ENCODE peak calls at places on chromosomes 3 and 15, in four cellular contexts. B, H, C and G are unnamed samples.

GRCh38 chr3:42526616-42527367 is 24.3 kb downstream of the VIPR1 start:
- DNase-seq in B (no peak), H (no peak), C (no peak), G (no peak)

GRCh38 chr15:39501366-39501765 is 79.5 kb upstream of the THBS1 start:
- DNase-seq in B (no peak), H (no peak), C (no peak), G (no peak)

GRCh38 chr15:70762469-70763119 is 764 bp downstream of the UACA start:
- DNase-seq in B (peak; percentile 38), H (peak; percentile 54), C (peak; percentile 50), G (no peak)

GRCh38 chr3:133833267-133833666 is 27.7 kb downstream of the SRPRB start:
- DNase-seq in B (no peak), H (no peak), C (no peak), G (no peak)

GRCh38 chr3:12730511-12731234 is 28.4 kb downstream of the TMEM40 start:
- DNase-seq in B (no peak), H (no peak), C (no peak), G (no peak)

GRCh38 chr15:81080946-81081345 is 53.1 kb upstream of the CFAP161 start:
- DNase-seq in B (no peak), H (no peak), C (no peak), G (no peak)

GRCh38 chr3:140910860-140911259 is 30.8 kb upstream of the SLC25A36 start:
- DNase-seq in B (peak; percentile 43), H (no peak), C (no peak), G (no peak)

GRCh38 chr3:33025648-33026178 is 71.2 kb downstream of the GLB1 start:
- DNase-seq in B (no peak), H (no peak), C (no peak), G (no peak)

GRCh38 chr15:86139828-86140227 is 60.2 kb downstream of the AGBL1 start:
- DNase-seq in B (no peak), H (no peak), C (no peak), G (no peak)

GRCh38 chr3:181712505-181713299 is 977 bp downstream of the SOX2 start:
- DNase-seq in B (no peak), H (no peak), C (no peak), G (no peak)
- H3K4me1 ChIP-seq in B (peaks cover 21% of the 10 kb centered on the region), H (no peaks in the 10 kb centered on the region), C (peaks cover 34% of the 10 kb centered on the region), G (no peaks in the 10 kb centered on the region)

DNA sequence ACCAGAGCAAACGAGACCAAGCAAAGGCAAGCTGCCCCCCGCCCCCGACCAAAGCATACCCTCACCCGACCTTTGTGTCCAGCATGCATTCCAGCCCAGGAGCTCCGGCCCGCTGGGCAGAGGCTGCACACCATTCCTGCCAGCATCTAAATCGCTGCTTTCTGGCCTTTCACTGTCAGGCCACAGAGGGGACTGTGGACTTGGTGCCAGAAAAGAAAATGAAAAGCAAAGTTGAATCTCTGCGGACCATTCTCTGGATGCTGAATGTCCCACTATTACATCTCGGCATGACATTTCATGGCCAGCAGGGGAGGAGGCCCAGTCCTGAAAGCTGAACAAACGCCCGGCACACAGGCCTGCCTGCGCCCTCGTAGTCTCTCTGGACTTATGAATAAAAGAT is 13.0 kb downstream of the IL17RD start:
- DNase-seq in B (no peak), H (no peak), C (no peak), G (no peak)
- H3K4me1 ChIP-seq in B (peaks cover 40% of the 10 kb centered on the region), H (peaks cover 16% of the 10 kb centered on the region), C (no peaks in the 10 kb centered on the region), G (peaks cover 2% of the 10 kb centered on the region)

DNA sequence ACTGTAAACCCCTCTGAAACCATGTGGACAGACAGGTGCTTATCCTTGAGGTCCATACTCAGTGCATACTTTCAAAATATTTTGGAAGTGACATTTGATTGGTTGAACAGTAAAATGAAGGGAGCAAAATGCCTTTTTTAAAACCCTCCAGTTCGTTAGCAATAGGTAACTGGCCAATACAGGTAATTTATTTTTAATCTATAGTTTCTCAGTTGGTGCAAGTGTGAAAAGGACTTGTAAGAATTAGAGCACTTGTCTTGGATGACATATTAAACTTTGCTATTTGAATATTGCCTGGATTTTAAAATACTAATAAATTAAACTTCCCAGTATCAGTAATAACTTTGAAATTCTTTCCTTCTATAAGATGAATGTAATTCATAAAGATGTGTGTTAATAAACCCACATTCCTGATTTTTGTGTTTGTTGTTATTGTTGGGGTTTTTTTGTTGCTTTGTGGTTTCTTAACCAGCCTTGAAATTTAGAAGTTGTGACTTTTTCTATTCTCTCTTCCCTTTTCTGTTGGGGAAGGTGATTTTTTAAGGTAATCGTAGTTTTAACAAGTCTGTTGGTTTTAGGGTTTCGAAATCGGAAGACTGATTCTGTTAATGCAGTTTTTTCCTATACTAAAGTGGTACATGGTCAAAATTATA is 90.0 kb downstream of the STT3B start:
- DNase-seq in B (no peak), H (no peak), C (no peak), G (no peak)
- H3K4me1 ChIP-seq in B (no peaks in the 10 kb centered on the region), H (no peaks in the 10 kb centered on the region), C (no peaks in the 10 kb centered on the region), G (peaks cover 2% of the 10 kb centered on the region)

DNA sequence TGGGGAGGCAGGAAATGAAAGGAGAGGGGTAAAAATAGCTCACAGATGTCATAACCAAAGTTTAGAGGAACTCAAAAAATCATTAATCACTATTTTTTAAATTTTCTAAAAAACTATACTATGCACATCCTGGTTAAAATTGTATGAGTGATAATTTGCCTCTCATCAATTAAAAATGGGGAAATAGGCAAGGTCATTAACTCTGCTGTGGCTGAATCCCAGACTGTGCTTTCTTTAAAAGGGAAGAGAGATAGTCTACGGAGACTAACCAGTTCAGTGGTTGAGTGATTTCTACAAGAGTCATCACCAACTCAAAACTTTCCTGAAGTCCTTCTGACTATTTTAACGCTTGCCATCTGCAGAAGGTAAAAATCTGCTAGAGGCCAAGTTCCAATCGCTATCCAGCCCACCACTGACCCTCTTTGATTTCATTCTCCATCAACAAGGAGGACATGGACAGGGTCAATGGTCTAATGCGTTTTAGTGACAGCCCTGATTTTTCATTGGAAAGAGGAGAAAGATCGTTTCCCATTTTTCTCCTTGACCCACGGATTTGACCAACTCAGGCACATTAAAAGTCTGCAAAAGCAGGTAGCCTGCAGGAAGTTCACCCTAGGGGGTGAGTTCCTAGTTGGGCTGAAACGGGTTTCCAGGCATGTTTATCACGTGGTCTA is 850 bp downstream of the SUCLG2 start:
- DNase-seq in B (no peak), H (no peak), C (no peak), G (no peak)
- H3K4me1 ChIP-seq in B (peaks cover 9% of the 10 kb centered on the region), H (peaks cover 1% of the 10 kb centered on the region), C (peaks cover 53% of the 10 kb centered on the region), G (peaks cover 3% of the 10 kb centered on the region)

GRCh38 chr15:90003736-90004135 is 2.6 kb downstream of the ZNF710 start:
- DNase-seq in B (no peak), H (no peak), C (no peak), G (no peak)
- H3K4me1 ChIP-seq in B (peaks cover 20% of the 10 kb centered on the region), H (peaks cover 9% of the 10 kb centered on the region), C (peaks cover 76% of the 10 kb centered on the region), G (peaks cover 31% of the 10 kb centered on the region)

GRCh38 chr3:4829031-4829394 is 150.2 kb upstream of the BHLHE40 start:
- DNase-seq in B (no peak), H (no peak), C (no peak), G (no peak)
- H3K4me1 ChIP-seq in B (peaks cover 5% of the 10 kb centered on the region), H (peaks cover 2% of the 10 kb centered on the region), C (peaks cover 24% of the 10 kb centered on the region), G (peaks cover 28% of the 10 kb centered on the region)